ENCODE peak calls at places on chromosome 11, in four cellular contexts. L is lung; S is CD4-positive, alpha-beta memory T cell; H is mammary epithelial cell. D is an unnamed sample. For H3K4me1 and H3K27me3, the result is how much of the 10 kb centered on the place peaks cover.

GRCh38 chr11:89487016-89487415 is 4.2 kb downstream of the NOX4 start:
- DNase-seq in L (no peak), S (no peak), H (no peak), D (peak)

GRCh38 chr11:115215694-115216615 is 288.3 kb downstream of the CADM1 start:
- DNase-seq in L (no peak), S (no peak), H (no peak), D (no peak)

GRCh38 chr11:115201121-115201792 is 303.0 kb downstream of the CADM1 start:
- DNase-seq in L (no peak), S (no peak), H (peak), D (no peak)

GRCh38 chr11:94727766-94728165 is 40.4 kb upstream of the AMOTL1 start:
- DNase-seq in L (no peak), S (no peak), H (no peak), D (no peak)

GRCh38 chr11:40160418-40160817 is 1299.0 kb downstream of the LRRC4C start:
- DNase-seq in L (no peak), S (no peak), H (no peak), D (no peak)

GRCh38 chr11:27754035-27755017 is 54.1 kb upstream of the BDNF start:
- DNase-seq in L (no peak), S (no peak), H (no peak), D (no peak)

GRCh38 chr11:104091281-104092071 is 55.0 kb downstream of the DDI1 start:
- DNase-seq in L (no peak), S (no peak), H (no peak), D (no peak)

GRCh38 chr11:132463941-132464340 is 1068.4 kb downstream of the OPCML start:
- DNase-seq in L (no peak), S (no peak), H (no peak), D (no peak)

GRCh38 chr11:32960553-32961164 is 55.0 kb upstream of the DEPDC7 start:
- DNase-seq in L (no peak), S (peak), H (peak), D (peak)

GRCh38 chr11:45655347-45655756 is 10.1 kb downstream of the CHST1 start:
- DNase-seq in L (peak), S (peak), H (peak), D (peak)

GRCh38 chr11:66190776-66191175 is 77.7 kb upstream of the RAB1B start:
- DNase-seq in L (no peak), S (no peak), H (no peak), D (no peak)

GRCh38 chr11:66187453-66187852 is 81.0 kb upstream of the RAB1B start:
- DNase-seq in L (no peak), S (no peak), H (no peak), D (no peak)

GRCh38 chr11:66188580-66188979 is 79.9 kb upstream of the RAB1B start:
- DNase-seq in L (no peak), S (no peak), H (peak), D (peak)

GRCh38 chr11:66186470-66186869 is 82.0 kb upstream of the RAB1B start:
- DNase-seq in L (no peak), S (no peak), H (no peak), D (no peak)

DNA sequence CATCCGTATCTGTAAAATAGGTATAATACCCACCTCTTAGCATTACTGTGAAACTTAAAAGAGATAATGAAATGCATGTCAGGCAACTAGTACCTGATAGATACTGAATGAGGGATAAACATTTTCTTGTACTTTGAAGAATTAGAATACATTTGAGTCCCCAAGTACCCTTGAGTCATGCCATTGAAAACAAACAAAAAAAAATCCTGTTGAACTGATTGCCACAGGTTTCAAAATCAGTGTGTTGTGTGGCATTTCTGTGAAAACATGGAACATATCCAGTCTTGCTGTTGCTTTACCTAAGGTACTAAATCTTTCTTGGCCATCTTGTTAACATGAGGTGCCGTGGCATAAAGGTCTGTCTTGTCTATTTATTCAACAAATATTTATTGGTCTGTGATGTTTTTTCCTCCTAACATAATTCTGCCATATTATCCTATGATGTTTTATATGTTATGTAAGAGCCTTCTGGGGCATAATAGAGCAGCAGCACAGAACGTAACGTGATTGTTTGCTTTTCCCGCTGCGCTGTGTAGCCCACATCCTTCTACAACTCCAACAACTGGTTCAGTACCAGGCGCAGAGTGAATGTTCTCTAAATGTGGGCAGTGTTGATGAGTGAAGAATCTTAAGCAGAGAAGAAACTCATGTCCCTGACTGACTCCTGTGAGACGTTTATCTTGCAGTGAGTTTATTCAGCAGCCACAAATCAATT is 79.3 kb upstream of the RAB1B start:
- DNase-seq in L (no peak), S (no peak), H (no peak), D (no peak)
- H3K4me1 ChIP-seq in L (under half), S (under half), H (under half), D (under half)

GRCh38 chr11:114074546-114075342 is 15.2 kb downstream of the ZBTB16 start:
- DNase-seq in L (no peak), S (no peak), H (no peak), D (no peak)

GRCh38 chr11:114075891-114076441 is 16.5 kb downstream of the ZBTB16 start:
- DNase-seq in L (no peak), S (peak), H (no peak), D (peak)

GRCh38 chr11:114073506-114074381 is 14.2 kb downstream of the ZBTB16 start:
- DNase-seq in L (no peak), S (peak), H (no peak), D (no peak)

GRCh38 chr11:114076974-114077373 is 17.5 kb downstream of the ZBTB16 start:
- DNase-seq in L (no peak), S (no peak), H (no peak), D (no peak)

DNA sequence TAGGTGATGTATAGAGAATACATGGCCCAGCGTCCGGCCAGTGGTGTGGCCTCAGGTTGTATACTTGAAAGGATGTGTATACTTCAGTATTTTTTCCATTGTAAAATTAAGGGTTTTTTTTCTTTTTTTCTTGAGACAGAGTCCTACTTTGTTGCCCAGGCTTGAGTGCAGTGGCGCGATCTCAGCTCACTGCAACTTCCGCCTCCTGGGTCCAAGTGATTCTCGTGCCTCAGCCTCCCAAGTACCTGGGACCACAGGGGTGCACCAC is 15.8 kb downstream of the ZBTB16 start:
- DNase-seq in L (no peak), S (no peak), H (no peak), D (no peak)
- H3K27me3 ChIP-seq in L (under half), S (under half), H (under half), D (under half)

GRCh38 chr11:2466069-2466801 is 21.4 kb downstream of the KCNQ1 start:
- DNase-seq in L (no peak), S (no peak), H (no peak), D (no peak)

GRCh38 chr11:2465201-2466068 is 20.6 kb downstream of the KCNQ1 start:
- DNase-seq in L (no peak), S (no peak), H (no peak), D (no peak)

GRCh38 chr11:2466869-2467694 is 22.3 kb downstream of the KCNQ1 start:
- DNase-seq in L (no peak), S (peak), H (no peak), D (no peak)

GRCh38 chr11:2468363-2469240 is 23.8 kb downstream of the KCNQ1 start:
- DNase-seq in L (no peak), S (no peak), H (no peak), D (no peak)

GRCh38 chr11:2467695-2468055 is 22.9 kb downstream of the KCNQ1 start:
- DNase-seq in L (no peak), S (no peak), H (no peak), D (no peak)
- H3K27ac ChIP-seq in L (no peak), S (no peak), H (no peak), D (no peak)

GRCh38 chr11:67351275-67352005 is 1.9 kb downstream of the POLD4 start:
- DNase-seq in L (peak), S (peak), H (peak), D (peak)
- H3K4me1 ChIP-seq in L (under half), S (under half), H (under half), D (under half)

GRCh38 chr11:75667268-75667830 is 1.5 kb downstream of the MAP6 start:
- DNase-seq in L (peak), S (no peak), H (no peak), D (no peak)

GRCh38 chr11:75663808-75664207 is 5.0 kb downstream of the MAP6 start:
- DNase-seq in L (no peak), S (no peak), H (no peak), D (no peak)

GRCh38 chr11:75667831-75668507 is 869 bp downstream of the MAP6 start:
- DNase-seq in L (no peak), S (peak), H (peak), D (no peak)

GRCh38 chr11:75664366-75664765 is 4.5 kb downstream of the MAP6 start:
- DNase-seq in L (no peak), S (no peak), H (no peak), D (no peak)

GRCh38 chr11:75665126-75665525 is 3.7 kb downstream of the MAP6 start:
- DNase-seq in L (no peak), S (no peak), H (no peak), D (no peak)
- H3K27me3 ChIP-seq in L (under half), S (under half), H (under half), D (under half)

GRCh38 chr11:35159111-35159510 is 20.1 kb downstream of the CD44 start:
- DNase-seq in L (no peak), S (no peak), H (no peak), D (no peak)
- H3K27ac ChIP-seq in L (peak), S (peak), H (peak), D (peak)

GRCh38 chr11:74288161-74288560 is 23.3 kb downstream of the P4HA3 start:
- DNase-seq in L (no peak), S (no peak), H (peak), D (peak)

GRCh38 chr11:74284466-74284865 is 27.0 kb downstream of the P4HA3 start:
- DNase-seq in L (no peak), S (no peak), H (no peak), D (no peak)

GRCh38 chr11:74283580-74284180 is 27.8 kb downstream of the P4HA3 start:
- DNase-seq in L (no peak), S (no peak), H (no peak), D (no peak)

GRCh38 chr11:74282863-74283484 is 28.5 kb downstream of the P4HA3 start:
- DNase-seq in L (no peak), S (no peak), H (no peak), D (no peak)

GRCh38 chr11:74288911-74289310 is 22.5 kb downstream of the P4HA3 start:
- DNase-seq in L (no peak), S (no peak), H (no peak), D (no peak)
- H3K4me1 ChIP-seq in L (under half), S (under half), H (under half), D (under half)

GRCh38 chr11:128584253-128584652 is 3.1 kb downstream of the ETS1 start:
- DNase-seq in L (no peak), S (no peak), H (no peak), D (no peak)
- H3K27me3 ChIP-seq in L (under half), S (under half), H (under half), D (under half)

DNA sequence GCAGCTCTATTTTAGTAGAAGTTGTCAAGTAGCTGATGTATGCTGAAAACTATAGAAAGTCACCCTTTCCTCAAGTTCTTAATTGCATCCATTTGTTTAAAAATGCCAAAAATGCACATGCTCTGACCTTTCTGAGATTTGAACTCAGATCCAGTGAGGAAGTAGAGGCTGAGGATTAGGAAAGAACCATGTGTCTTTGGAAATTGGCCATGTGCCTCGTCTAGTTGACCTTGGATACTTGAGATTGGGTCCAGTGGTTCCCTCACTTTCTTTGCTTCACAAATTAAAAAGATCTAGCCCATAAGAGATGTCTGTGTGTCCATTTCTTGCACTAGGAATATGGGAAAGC is 128.3 kb downstream of the MAML2 start:
- DNase-seq in L (no peak), S (no peak), H (no peak), D (no peak)
- H3K27ac ChIP-seq in L (peak), S (peak), H (no peak), D (no peak)